ENCODE peak calls at places on chromosomes 11 and 22, in six cellular contexts. L is fibroblast of the conjunctiva, A is heart left ventricle, Z is GM12864, Q is kidney glomerular epithelial cell, D is Kasumi-1. F is an unnamed sample.
A peak's percentile ranks its signal among the peaks of the same experiment; 100 is the strongest.

GRCh38 chr11:48107188-48107704 is 109.4 kb upstream of the OR4B1 start:
- DNase-seq in Q (peak; percentile 34), D (peak; percentile 6), L (no peak), A (no peak), Z (peak; percentile 66), F (peak; percentile 11)

GRCh38 chr11:66365166-66365565 is 6.4 kb downstream of the SLC29A2 start:
- DNase-seq in L (no peak), A (no peak), Z (no peak), Q (no peak), D (no peak), F (no peak)

GRCh38 chr11:73308963-73309960 is 1.2 kb downstream of the ARHGEF17 start:
- DNase-seq in Q (peak; percentile 92), Z (no peak), A (peak; percentile 93), D (peak; percentile 26), L (peak; percentile 91), F (peak; percentile 93)

GRCh38 chr11:30197869-30198268 is 32.9 kb upstream of the FSHB start:
- DNase-seq in Q (no peak), Z (no peak), D (no peak), L (no peak), A (no peak), F (no peak)

GRCh38 chr22:46675938-46676337 is 55.8 kb downstream of the GRAMD4 start:
- DNase-seq in A (no peak), L (no peak), Q (no peak), Z (no peak), D (no peak), F (no peak)

GRCh38 chr22:41369089-41369745 is 12.5 kb upstream of the TEF start:
- DNase-seq in D (no peak), L (no peak), Z (no peak), A (no peak), Q (no peak), F (no peak)

GRCh38 chr11:77346906-77347603 is 45.6 kb upstream of the GDPD4 start:
- DNase-seq in D (no peak), Q (no peak), Z (no peak), A (no peak), L (no peak), F (no peak)

GRCh38 chr11:31262761-31263160 is 106.8 kb downstream of the DCDC1 start:
- DNase-seq in D (no peak), Z (no peak), A (no peak), Q (peak; percentile 61), L (no peak), F (no peak)

GRCh38 chr11:46112961-46113617 is 8.2 kb downstream of the PHF21A start:
- DNase-seq in L (peak; percentile 49), A (no peak), Z (peak; percentile 45), Q (peak; percentile 40), D (peak; percentile 96), F (no peak)

GRCh38 chr11:104653011-104653806 is 245.1 kb downstream of the CASP12 start:
- DNase-seq in D (no peak), Q (no peak), A (no peak), Z (no peak), L (no peak), F (no peak)

GRCh38 chr22:47043835-47044721 is 281.6 kb downstream of the TBC1D22A start:
- DNase-seq in Z (no peak), A (no peak), D (peak; percentile 68), Q (peak; percentile 47), L (no peak), F (no peak)

GRCh38 chr11:113181094-113181493 is 133.3 kb upstream of the TTC12 start:
- DNase-seq in Q (no peak), A (no peak), L (no peak), Z (no peak), D (no peak), F (no peak)

GRCh38 chr11:130771708-130772107 is 144.6 kb downstream of the SNX19 start:
- DNase-seq in A (no peak), Z (no peak), Q (no peak), D (no peak), L (peak; percentile 78), F (peak; percentile 81)

GRCh38 chr11:45094958-45095690 is 51.3 kb upstream of the PRDM11 start:
- DNase-seq in L (no peak), A (peak; percentile 13), D (no peak), Q (no peak), Z (no peak), F (no peak)

GRCh38 chr22:26372890-26373289 is 56.2 kb upstream of the ASPHD2 start:
- DNase-seq in D (no peak), A (no peak), Z (no peak), Q (no peak), L (no peak), F (no peak)

GRCh38 chr11:71463331-71464211 is 10.6 kb downstream of the NADSYN1 start:
- DNase-seq in A (no peak), D (no peak), Z (no peak), Q (no peak), L (no peak), F (no peak)

GRCh38 chr11:111764621-111765020 is 1.6 kb downstream of the PPP2R1B start:
- DNase-seq in L (no peak), D (no peak), Z (no peak), Q (no peak), A (no peak), F (no peak)

GRCh38 chr11:35825386-35825785 is 118.5 kb upstream of the LDLRAD3 start:
- DNase-seq in D (no peak), Z (no peak), A (no peak), L (no peak), Q (no peak), F (no peak)

GRCh38 chr11:132999519-132999918 is 532.8 kb downstream of the OPCML start:
- DNase-seq in A (no peak), D (no peak), Z (no peak), L (no peak), Q (no peak), F (no peak)